ENCODE peak calls at places on chromosome 2, in five cellular contexts. I is aorta, R is COR-L47, U is right lobe of liver, D is iPS DF 19.7. G is an unnamed sample.

GRCh38 chr2:239302808-239303557 is 97.8 kb downstream of the HDAC4 start:
- DNase-seq in R (no peak), D (no peak), U (no peak), I (peak), G (peak)

GRCh38 chr2:179524940-179525339 is 260.3 kb upstream of the SESTD1 start:
- DNase-seq in I (no peak), D (no peak), U (no peak), R (no peak), G (no peak)

GRCh38 chr2:144320491-144320890 is 199.4 kb downstream of the ZEB2 start:
- DNase-seq in D (no peak), U (no peak), I (no peak), R (no peak), G (no peak)

GRCh38 chr2:7523557-7524210 is 606.5 kb downstream of the RNF144A start:
- DNase-seq in U (no peak), D (no peak), I (no peak), R (no peak), G (no peak)

GRCh38 chr2:38685116-38685735 is 19.3 kb downstream of the GALM start:
- DNase-seq in I (no peak), U (no peak), D (no peak), R (no peak), G (no peak)

GRCh38 chr2:88452980-88453582 is 588 bp upstream of the FOXI3 start:
- DNase-seq in I (no peak), D (no peak), R (no peak), U (no peak), G (peak)

GRCh38 chr2:98907966-98908905 is 27.8 kb downstream of the CRACDL start:
- DNase-seq in U (no peak), I (no peak), R (no peak), D (no peak), G (no peak)

GRCh38 chr2:220837226-220837625 is 734.9 kb downstream of the EPHA4 start:
- DNase-seq in R (no peak), D (no peak), I (no peak), U (no peak), G (no peak)

GRCh38 chr2:128323501-128323931 is 4.8 kb upstream of the HS6ST1 start:
- DNase-seq in D (no peak), I (no peak), U (no peak), R (no peak), G (no peak)

GRCh38 chr2:13504808-13505207 is 788.1 kb downstream of the TRIB2 start:
- DNase-seq in R (no peak), D (no peak), U (no peak), I (no peak), G (no peak)

GRCh38 chr2:10304458-10305253 is 2.0 kb downstream of the HPCAL1 start:
- DNase-seq in I (peak), U (no peak), D (no peak), R (no peak), G (no peak)

GRCh38 chr2:10810175-10811161 is 2.1 kb downstream of the PDIA6 start:
- DNase-seq in U (no peak), I (no peak), D (no peak), R (no peak), G (peak)

GRCh38 chr2:100124746-100125145 is 17.6 kb downstream of the AFF3 start:
- DNase-seq in I (no peak), R (no peak), U (no peak), D (no peak), G (no peak)

GRCh38 chr2:143128681-143129580 is at the start of gene ARHGAP15:
- DNase-seq in R (no peak), U (peak), D (no peak), I (no peak), G (peak)